ENCODE peak calls at places on chromosomes 1 and 21, in ten cellular contexts. G is astrocyte, N is H9, M is HCT116, V is IMR-90, I is SK-N-SH, S is neural progenitor cell, A is fibroblast of lung, P is OCI-LY7, J is HepG2. O is an unnamed sample.
A peak's percentile ranks its signal among the peaks of the same experiment; 100 is the strongest.

GRCh38 chr1:110262846-110263631 is 52.9 kb downstream of the KCNC4 start:
- DNase-seq in G (no peak), N (no peak), M (no peak), V (no peak), I (no peak), S (no peak), A (no peak), P (peak; percentile 23), J (no peak), O (no peak)

GRCh38 chr1:228697209-228698016 is 37.9 kb upstream of the RHOU start:
- DNase-seq in G (peak; percentile 24), N (no peak), M (no peak), V (peak; percentile 31), I (peak; percentile 37), S (no peak), A (peak; percentile 84), P (no peak), J (peak; percentile 60), O (peak; percentile 45)

GRCh38 chr1:167630568-167631385 is 745 bp downstream of the RCSD1 start:
- DNase-seq in G (no peak), N (no peak), M (no peak), V (no peak), I (no peak), S (no peak), A (no peak), P (peak; percentile 42), J (no peak), O (no peak)

GRCh38 chr1:172533511-172534116 is 664 bp downstream of the SUCO start:
- DNase-seq in G (peak; percentile 26), N (peak; percentile 33), M (no peak), V (peak; percentile 36), I (peak; percentile 44), S (peak; percentile 58), A (peak; percentile 30), P (peak; percentile 68), J (peak; percentile 10), O (peak; percentile 47)

GRCh38 chr1:160351629-160352028 is 8.4 kb downstream of the NCSTN start:
- DNase-seq in G (no peak), N (no peak), M (no peak), V (no peak), I (no peak), S (no peak), A (no peak), P (no peak), J (no peak), O (no peak)

GRCh38 chr1:115764541-115764940 is 4.0 kb downstream of the CASQ2 start:
- DNase-seq in G (no peak), N (no peak), M (peak; percentile 34), V (peak; percentile 18), I (peak; percentile 45), S (peak; percentile 62), A (peak; percentile 64), P (no peak), J (peak; percentile 57), O (peak; percentile 42)

GRCh38 chr1:68442822-68443556 is 6.8 kb downstream of the RPE65 start:
- DNase-seq in G (peak; percentile 46), N (peak; percentile 35), M (peak; percentile 43), V (peak; percentile 82), I (peak; percentile 44), S (peak; percentile 60), A (peak; percentile 68), P (peak; percentile 32), J (peak; percentile 21), O (peak; percentile 81)

GRCh38 chr21:35400233-35400939 is 351.3 kb upstream of the RUNX1 start:
- DNase-seq in G (peak; percentile 59), N (no peak), M (peak; percentile 81), V (peak; percentile 67), I (peak; percentile 43), S (peak; percentile 36), A (peak; percentile 85), P (peak; percentile 86), J (peak; percentile 67), O (peak; percentile 81)

GRCh38 chr1:80218112-80218511 is 1211.6 kb upstream of the ADGRL4 start:
- DNase-seq in G (peak; percentile 18), N (no peak), M (peak; percentile 54), V (peak; percentile 59), I (peak; percentile 27), S (peak; percentile 59), A (peak; percentile 75), P (peak; percentile 48), J (peak; percentile 20), O (peak; percentile 60)

GRCh38 chr1:184838374-184838995 is 83.8 kb upstream of the EDEM3 start:
- DNase-seq in G (peak; percentile 90), N (no peak), M (no peak), V (peak; percentile 95), I (peak; percentile 9), S (no peak), A (peak; percentile 90), P (no peak), J (no peak), O (peak; percentile 95)

GRCh38 chr1:208291923-208292711 is 47.9 kb upstream of the PLXNA2 start:
- DNase-seq in G (no peak), N (no peak), M (no peak), V (no peak), I (no peak), S (no peak), A (peak; percentile 3), P (no peak), J (no peak), O (no peak)

GRCh38 chr1:203046984-203047630 is 20.8 kb downstream of the PPFIA4 start:
- DNase-seq in G (peak; percentile 83), N (no peak), M (no peak), V (peak; percentile 87), I (no peak), S (no peak), A (peak; percentile 73), P (no peak), J (no peak), O (peak; percentile 69)

GRCh38 chr1:117365350-117366280 is 1.6 kb upstream of the MAN1A2 start:
- DNase-seq in G (peak; percentile 38), N (no peak), M (no peak), V (peak; percentile 61), I (no peak), S (no peak), A (peak; percentile 18), P (peak; percentile 13), J (no peak), O (no peak)

GRCh38 chr21:37220433-37220980 is 46.6 kb downstream of the VPS26C start:
- DNase-seq in G (peak; percentile 40), N (no peak), M (no peak), V (peak; percentile 50), I (peak; percentile 82), S (no peak), A (peak; percentile 64), P (no peak), J (peak; percentile 48), O (peak; percentile 11)

GRCh38 chr1:53190210-53190611 is 6.4 kb upstream of the CPT2 start:
- DNase-seq in G (no peak), N (no peak), M (no peak), V (no peak), I (no peak), S (peak; percentile 41), A (no peak), P (no peak), J (no peak), O (no peak)
- TF ChIP-seq CTCF in G (no peak), N (peak; percentile 51), M (no peak), V (no peak), I (no peak), S (no peak), A (no peak), P (no peak), J (peak; percentile 65), O (no peak)

GRCh38 chr1:15700510-15700909 is 16.4 kb downstream of the PLEKHM2 start:
- DNase-seq in G (peak; percentile 45), N (no peak), M (no peak), V (peak; percentile 34), I (no peak), S (no peak), A (peak; percentile 26), P (no peak), J (no peak), O (no peak)

GRCh38 chr1:15704526-15705183 is 20.5 kb downstream of the PLEKHM2 start:
- DNase-seq in G (no peak), N (no peak), M (no peak), V (no peak), I (no peak), S (no peak), A (no peak), P (no peak), J (no peak), O (no peak)

GRCh38 chr1:15702722-15703550 is 18.8 kb downstream of the PLEKHM2 start:
- DNase-seq in G (no peak), N (peak; percentile 61), M (no peak), V (peak; percentile 29), I (no peak), S (no peak), A (no peak), P (no peak), J (no peak), O (peak; percentile 40)

GRCh38 chr1:15703562-15703961 is 19.4 kb downstream of the PLEKHM2 start:
- DNase-seq in G (peak; percentile 94), N (no peak), M (no peak), V (peak; percentile 91), I (no peak), S (no peak), A (peak; percentile 94), P (no peak), J (no peak), O (peak; percentile 79)

DNA sequence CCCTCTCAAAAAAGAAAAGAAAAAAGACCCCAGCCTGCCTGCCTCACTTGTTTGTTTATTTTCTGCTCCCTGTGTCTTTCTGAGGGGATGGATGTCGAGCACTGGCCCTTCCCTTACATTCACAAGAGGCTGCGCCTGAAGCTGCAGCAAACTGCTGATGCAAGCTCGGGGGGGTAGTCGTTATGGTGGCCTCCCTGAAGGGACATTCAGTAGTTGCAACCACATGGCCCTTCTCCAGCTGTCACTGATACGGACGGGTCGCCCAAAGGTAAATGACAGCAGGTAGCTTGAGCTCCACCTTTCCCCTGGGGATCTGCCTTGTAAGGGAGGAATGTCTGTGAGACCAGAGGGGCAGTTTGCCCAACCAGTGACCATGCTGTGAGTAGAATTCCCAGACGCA is 17.7 kb downstream of the PLEKHM2 start:
- DNase-seq in G (no peak), N (no peak), M (no peak), V (no peak), I (no peak), S (no peak), A (no peak), P (no peak), J (no peak), O (no peak)
- H3K4me1 ChIP-seq in G (peaks cover 20% of the 10 kb centered on the region), N (no peaks in the 10 kb centered on the region), M (no peaks in the 10 kb centered on the region), V (peaks cover 15% of the 10 kb centered on the region), I (peaks cover 6% of the 10 kb centered on the region), S (no peaks in the 10 kb centered on the region), A (peaks cover 13% of the 10 kb centered on the region), P (peaks cover 28% of the 10 kb centered on the region), J (no peaks in the 10 kb centered on the region), O (peaks cover 17% of the 10 kb centered on the region)

DNA sequence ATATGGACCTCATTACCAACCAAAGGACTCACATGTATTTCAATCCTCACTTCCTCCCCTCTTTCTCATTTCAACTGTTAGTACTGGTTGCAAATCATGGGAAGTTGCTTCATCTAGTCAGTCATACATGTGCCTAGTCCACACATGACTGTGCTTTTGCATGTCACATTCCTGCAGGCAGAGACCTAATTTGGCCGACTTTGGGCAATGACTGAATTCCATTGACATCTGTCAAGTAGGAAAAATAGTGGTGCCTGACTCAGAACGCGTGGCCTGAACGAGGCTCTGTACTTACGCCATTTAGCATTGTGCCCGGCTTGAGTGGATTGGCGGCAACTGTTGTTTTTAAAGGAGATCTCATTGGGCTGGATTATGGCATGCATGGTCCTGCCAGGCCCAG is 18.0 kb downstream of the PTPRU start:
- DNase-seq in G (peak; percentile 41), N (no peak), M (no peak), V (no peak), I (no peak), S (no peak), A (no peak), P (no peak), J (no peak), O (no peak)
- H2AFZ ChIP-seq in G (no peak overlapping the region), N (no peak overlapping the region), M (no peak overlapping the region), V (no peak overlapping the region), I (no peak overlapping the region), S (no peak overlapping the region), A (no peak overlapping the region), P (no peak overlapping the region), J (no peak overlapping the region), O (no peak overlapping the region)

GRCh38 chr1:9009438-9010366 is 16.5 kb downstream of the SLC2A7 start:
- DNase-seq in G (no peak), N (peak; percentile 92), M (no peak), V (peak; percentile 28), I (peak; percentile 60), S (peak; percentile 72), A (peak; percentile 11), P (peak; percentile 87), J (no peak), O (no peak)
- TF ChIP-seq CTCF in G (no peak), N (peak; percentile 88), M (peak; percentile 84), V (peak; percentile 62), I (peak; percentile 47), S (peak; percentile 75), A (peak; percentile 43), P (peak; percentile 89), J (peak; percentile 75), O (peak; percentile 63)